ENCODE peak calls at places on chromosome 13, in five cellular contexts. One of them, this sample, is unnamed.

GRCh38 chr13:40402931-40403412 is 263.5 kb downstream of the FOXO1 start:
- DNase-seq in keratinocyte: no peak
- DNase-seq in uterus: peak; percentile 59
- DNase-seq in effector memory CD4-positive, alpha-beta T cell: no peak
- DNase-seq in HL-60: no peak
- DNase-seq in this sample: no peak

GRCh38 chr13:110134801-110135200 is 172.2 kb downstream of the COL4A1 start:
- DNase-seq in keratinocyte: no peak
- DNase-seq in uterus: no peak
- DNase-seq in effector memory CD4-positive, alpha-beta T cell: no peak
- DNase-seq in HL-60: no peak
- DNase-seq in this sample: no peak

GRCh38 chr13:39930060-39930459 is 274.6 kb downstream of the COG6 start:
- DNase-seq in keratinocyte: no peak
- DNase-seq in uterus: no peak
- DNase-seq in effector memory CD4-positive, alpha-beta T cell: no peak
- DNase-seq in HL-60: no peak
- DNase-seq in this sample: no peak

GRCh38 chr13:82654851-82655517 is 1227.3 kb downstream of the SLITRK1 start:
- DNase-seq in keratinocyte: no peak
- DNase-seq in uterus: no peak
- DNase-seq in effector memory CD4-positive, alpha-beta T cell: no peak
- DNase-seq in HL-60: no peak
- DNase-seq in this sample: no peak

GRCh38 chr13:21134475-21134874 is 41.9 kb downstream of the SKA3 start:
- DNase-seq in keratinocyte: no peak
- DNase-seq in uterus: no peak
- DNase-seq in effector memory CD4-positive, alpha-beta T cell: no peak
- DNase-seq in HL-60: no peak
- DNase-seq in this sample: no peak

GRCh38 chr13:39554371-39554770 is 48.6 kb downstream of the LHFPL6 start:
- DNase-seq in keratinocyte: no peak
- DNase-seq in uterus: no peak
- DNase-seq in effector memory CD4-positive, alpha-beta T cell: no peak
- DNase-seq in HL-60: no peak
- DNase-seq in this sample: no peak

GRCh38 chr13:93227906-93228801 is 1.5 kb downstream of the GPC6 start:
- DNase-seq in keratinocyte: no peak
- DNase-seq in uterus: peak; percentile 26
- DNase-seq in effector memory CD4-positive, alpha-beta T cell: no peak
- DNase-seq in HL-60: no peak
- DNase-seq in this sample: peak; percentile 49

GRCh38 chr13:71611292-71611691 is 255.7 kb downstream of the DACH1 start:
- DNase-seq in keratinocyte: no peak
- DNase-seq in uterus: no peak
- DNase-seq in effector memory CD4-positive, alpha-beta T cell: no peak
- DNase-seq in HL-60: no peak
- DNase-seq in this sample: no peak

GRCh38 chr13:43838909-43839308 is 40.6 kb downstream of the CCDC122 start:
- DNase-seq in keratinocyte: no peak
- DNase-seq in uterus: no peak
- DNase-seq in effector memory CD4-positive, alpha-beta T cell: no peak
- DNase-seq in HL-60: no peak
- DNase-seq in this sample: no peak

GRCh38 chr13:20411638-20412342 is 113.9 kb downstream of the CRYL1 start:
- DNase-seq in keratinocyte: no peak
- DNase-seq in uterus: no peak
- DNase-seq in effector memory CD4-positive, alpha-beta T cell: no peak
- DNase-seq in HL-60: peak; percentile 13
- DNase-seq in this sample: no peak

GRCh38 chr13:27001705-27002104 is 169.9 kb downstream of the USP12 start:
- DNase-seq in keratinocyte: no peak
- DNase-seq in uterus: no peak
- DNase-seq in effector memory CD4-positive, alpha-beta T cell: no peak
- DNase-seq in HL-60: no peak
- DNase-seq in this sample: no peak

GRCh38 chr13:81018936-81019335 is 678.0 kb upstream of the SPRY2 start:
- DNase-seq in keratinocyte: no peak
- DNase-seq in uterus: no peak
- DNase-seq in effector memory CD4-positive, alpha-beta T cell: no peak
- DNase-seq in HL-60: no peak
- DNase-seq in this sample: no peak

GRCh38 chr13:32427852-32428580 is at the start of gene N4BP2L1:
- DNase-seq in keratinocyte: no peak
- DNase-seq in uterus: peak; percentile 81
- DNase-seq in effector memory CD4-positive, alpha-beta T cell: peak; percentile 84
- DNase-seq in HL-60: peak; percentile 43
- DNase-seq in this sample: peak; percentile 59

GRCh38 chr13:92967923-92968322 is 258.7 kb upstream of the GPC6 start:
- DNase-seq in keratinocyte: no peak
- DNase-seq in uterus: no peak
- DNase-seq in effector memory CD4-positive, alpha-beta T cell: no peak
- DNase-seq in HL-60: no peak
- DNase-seq in this sample: no peak

GRCh38 chr13:86051134-86052103 is 252.2 kb upstream of the SLITRK6 start:
- DNase-seq in keratinocyte: no peak
- DNase-seq in uterus: no peak
- DNase-seq in effector memory CD4-positive, alpha-beta T cell: no peak
- DNase-seq in HL-60: no peak
- DNase-seq in this sample: no peak

GRCh38 chr13:114146629-114147028 is 14.2 kb upstream of the RASA3 start:
- DNase-seq in keratinocyte: no peak
- DNase-seq in uterus: no peak
- DNase-seq in effector memory CD4-positive, alpha-beta T cell: no peak
- DNase-seq in HL-60: no peak
- DNase-seq in this sample: no peak

GRCh38 chr13:110566201-110566600 is 4.7 kb upstream of the RAB20 start:
- DNase-seq in keratinocyte: no peak
- DNase-seq in uterus: no peak
- DNase-seq in effector memory CD4-positive, alpha-beta T cell: no peak
- DNase-seq in HL-60: no peak
- DNase-seq in this sample: no peak

GRCh38 chr13:107258599-107259187 is 690.8 kb upstream of the ARGLU1 start:
- DNase-seq in keratinocyte: no peak
- DNase-seq in uterus: no peak
- DNase-seq in effector memory CD4-positive, alpha-beta T cell: no peak
- DNase-seq in HL-60: no peak
- DNase-seq in this sample: no peak

GRCh38 chr13:105202384-105202783 is 1333.1 kb downstream of the EFNB2 start:
- DNase-seq in keratinocyte: no peak
- DNase-seq in uterus: no peak
- DNase-seq in effector memory CD4-positive, alpha-beta T cell: no peak
- DNase-seq in HL-60: no peak
- DNase-seq in this sample: no peak

GRCh38 chr13:113537909-113538688 is 46.5 kb upstream of the TFDP1 start:
- DNase-seq in keratinocyte: no peak
- DNase-seq in uterus: no peak
- DNase-seq in effector memory CD4-positive, alpha-beta T cell: no peak
- DNase-seq in HL-60: no peak
- DNase-seq in this sample: no peak

GRCh38 chr13:43785681-43786471 is 896 bp downstream of the ENOX1 start:
- DNase-seq in keratinocyte: no peak
- DNase-seq in uterus: peak; percentile 86
- DNase-seq in effector memory CD4-positive, alpha-beta T cell: no peak
- DNase-seq in HL-60: peak; percentile 3
- DNase-seq in this sample: peak; percentile 85

GRCh38 chr13:94630858-94631257 is 29.2 kb downstream of the GPR180 start:
- DNase-seq in keratinocyte: no peak
- DNase-seq in uterus: no peak
- DNase-seq in effector memory CD4-positive, alpha-beta T cell: no peak
- DNase-seq in HL-60: no peak
- DNase-seq in this sample: no peak

GRCh38 chr13:106471957-106472543 is 63.4 kb downstream of the EFNB2 start:
- DNase-seq in keratinocyte: peak; percentile 94
- DNase-seq in uterus: peak; percentile 40
- DNase-seq in effector memory CD4-positive, alpha-beta T cell: no peak
- DNase-seq in HL-60: no peak
- DNase-seq in this sample: no peak

GRCh38 chr13:30864352-30865130 is 41.5 kb upstream of the MEDAG start:
- DNase-seq in keratinocyte: no peak
- DNase-seq in uterus: peak; percentile 44
- DNase-seq in effector memory CD4-positive, alpha-beta T cell: no peak
- DNase-seq in HL-60: no peak
- DNase-seq in this sample: no peak

GRCh38 chr13:46961719-46962118 is 64.9 kb upstream of the HTR2A start:
- DNase-seq in keratinocyte: no peak
- DNase-seq in uterus: no peak
- DNase-seq in effector memory CD4-positive, alpha-beta T cell: no peak
- DNase-seq in HL-60: peak; percentile 72
- DNase-seq in this sample: no peak

GRCh38 chr13:52782486-52783448 is 43.1 kb upstream of the CNMD start:
- DNase-seq in keratinocyte: no peak
- DNase-seq in uterus: no peak
- DNase-seq in effector memory CD4-positive, alpha-beta T cell: no peak
- DNase-seq in HL-60: no peak
- DNase-seq in this sample: no peak

GRCh38 chr13:76637651-76638111 is 248.5 kb downstream of the KCTD12 start:
- DNase-seq in keratinocyte: no peak
- DNase-seq in uterus: no peak
- DNase-seq in effector memory CD4-positive, alpha-beta T cell: no peak
- DNase-seq in HL-60: no peak
- DNase-seq in this sample: no peak

DNA sequence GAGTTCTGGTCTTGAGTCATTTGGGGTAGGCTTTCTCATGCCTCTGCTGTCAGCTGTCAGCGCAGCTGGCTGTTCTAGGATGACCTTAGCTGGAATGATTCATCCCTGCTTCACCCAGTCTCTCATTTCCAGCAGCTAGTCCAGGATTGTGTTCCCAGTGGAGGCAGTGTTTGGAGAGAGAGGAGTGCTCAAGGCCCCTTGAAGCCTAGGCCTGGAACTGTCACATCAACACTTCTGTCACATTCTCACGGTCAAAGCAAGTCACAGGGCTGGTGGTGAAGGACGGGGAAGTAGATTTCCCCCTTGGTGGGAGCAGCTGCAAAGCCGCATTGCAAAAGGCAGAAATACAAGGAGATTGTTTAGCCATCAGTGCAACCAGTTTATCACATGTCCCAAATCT is 15.2 kb downstream of the TPT1 start:
- DNase-seq in keratinocyte: no peak
- DNase-seq in uterus: peak; percentile 28
- DNase-seq in effector memory CD4-positive, alpha-beta T cell: no peak
- DNase-seq in HL-60: no peak
- DNase-seq in this sample: no peak
- H3K27ac ChIP-seq in keratinocyte: peak overlapping the region; percentile 23
- H3K27ac ChIP-seq in uterus: no peak overlapping the region
- H3K27ac ChIP-seq in effector memory CD4-positive, alpha-beta T cell: no peak overlapping the region
- H3K27ac ChIP-seq in HL-60: peak overlapping the region; percentile 7
- H3K27ac ChIP-seq in this sample: no peak overlapping the region

DNA sequence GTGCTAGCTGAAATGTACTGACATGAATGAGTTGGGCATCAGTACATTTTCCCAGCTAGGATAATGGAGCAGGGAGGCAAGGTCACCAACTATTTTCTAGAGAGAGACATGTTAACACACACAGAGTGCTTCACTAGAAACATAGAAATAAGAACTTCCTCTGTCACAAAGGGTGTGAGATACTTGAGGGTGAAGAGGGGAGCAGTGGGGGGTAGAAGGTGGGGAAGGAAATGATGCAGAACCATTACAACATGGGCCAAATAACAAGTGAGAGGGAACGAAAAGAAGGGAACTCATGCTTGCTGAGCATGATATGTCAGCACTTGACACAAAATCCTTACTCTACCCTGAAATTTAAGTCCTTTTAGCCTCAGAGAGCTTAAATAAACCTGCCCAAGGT is 87.8 kb upstream of the RFC3 start:
- DNase-seq in keratinocyte: no peak
- DNase-seq in uterus: no peak
- DNase-seq in effector memory CD4-positive, alpha-beta T cell: no peak
- DNase-seq in HL-60: no peak
- DNase-seq in this sample: no peak
- H3K27ac ChIP-seq in keratinocyte: no peak overlapping the region
- H3K27ac ChIP-seq in uterus: no peak overlapping the region
- H3K27ac ChIP-seq in effector memory CD4-positive, alpha-beta T cell: no peak overlapping the region
- H3K27ac ChIP-seq in HL-60: peak overlapping the region; percentile 76
- H3K27ac ChIP-seq in this sample: no peak overlapping the region

GRCh38 chr13:51541037-51541436 is 43.2 kb upstream of the WDFY2 start:
- DNase-seq in keratinocyte: no peak
- DNase-seq in uterus: no peak
- DNase-seq in effector memory CD4-positive, alpha-beta T cell: no peak
- DNase-seq in HL-60: no peak
- DNase-seq in this sample: no peak
- H3K27ac ChIP-seq in keratinocyte: no peak overlapping the region
- H3K27ac ChIP-seq in uterus: peak overlapping the region; percentile 80
- H3K27ac ChIP-seq in effector memory CD4-positive, alpha-beta T cell: no peak overlapping the region
- H3K27ac ChIP-seq in HL-60: no peak overlapping the region
- H3K27ac ChIP-seq in this sample: no peak overlapping the region

DNA sequence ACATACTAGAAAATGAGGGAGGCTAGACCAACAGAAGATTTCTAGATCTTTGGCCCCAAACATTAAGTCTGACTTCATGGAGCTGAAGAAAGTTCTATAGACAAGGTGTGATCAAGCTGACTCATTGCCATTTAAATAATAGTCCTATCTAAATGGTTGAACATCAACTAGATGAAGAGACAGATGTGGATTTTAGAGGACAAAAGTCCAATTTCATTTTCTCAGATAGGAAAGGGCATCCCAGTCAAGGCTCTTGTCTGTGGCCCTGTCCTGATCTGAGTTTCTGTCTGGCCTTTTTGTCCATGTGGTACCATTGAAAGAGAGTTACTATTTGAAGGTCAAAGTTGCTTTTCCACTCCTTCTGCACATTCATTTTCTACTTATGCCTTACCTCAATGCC is 74.6 kb downstream of the MBNL2 start:
- DNase-seq in keratinocyte: no peak
- DNase-seq in uterus: no peak
- DNase-seq in effector memory CD4-positive, alpha-beta T cell: no peak
- DNase-seq in HL-60: no peak
- DNase-seq in this sample: no peak
- H3K27ac ChIP-seq in keratinocyte: peak overlapping the region; percentile 99
- H3K27ac ChIP-seq in uterus: no peak overlapping the region
- H3K27ac ChIP-seq in effector memory CD4-positive, alpha-beta T cell: no peak overlapping the region
- H3K27ac ChIP-seq in HL-60: no peak overlapping the region
- H3K27ac ChIP-seq in this sample: no peak overlapping the region

GRCh38 chr13:57634829-57635165 is 3.3 kb downstream of the PCDH17 start:
- DNase-seq in keratinocyte: no peak
- DNase-seq in uterus: peak; percentile 17
- DNase-seq in effector memory CD4-positive, alpha-beta T cell: no peak
- DNase-seq in HL-60: no peak
- DNase-seq in this sample: no peak

GRCh38 chr13:57635541-57635940 is 4.0 kb downstream of the PCDH17 start:
- DNase-seq in keratinocyte: no peak
- DNase-seq in uterus: no peak
- DNase-seq in effector memory CD4-positive, alpha-beta T cell: no peak
- DNase-seq in HL-60: no peak
- DNase-seq in this sample: no peak

GRCh38 chr13:57638147-57638890 is 6.8 kb downstream of the PCDH17 start:
- DNase-seq in keratinocyte: no peak
- DNase-seq in uterus: no peak
- DNase-seq in effector memory CD4-positive, alpha-beta T cell: no peak
- DNase-seq in HL-60: no peak
- DNase-seq in this sample: no peak

GRCh38 chr13:57636811-57637210 is 5.3 kb downstream of the PCDH17 start:
- DNase-seq in keratinocyte: no peak
- DNase-seq in uterus: no peak
- DNase-seq in effector memory CD4-positive, alpha-beta T cell: no peak
- DNase-seq in HL-60: no peak
- DNase-seq in this sample: no peak

GRCh38 chr13:57637515-57637914 is 6.0 kb downstream of the PCDH17 start:
- DNase-seq in keratinocyte: no peak
- DNase-seq in uterus: no peak
- DNase-seq in effector memory CD4-positive, alpha-beta T cell: no peak
- DNase-seq in HL-60: no peak
- DNase-seq in this sample: no peak
- H3K27ac ChIP-seq in keratinocyte: no peak overlapping the region
- H3K27ac ChIP-seq in uterus: no peak overlapping the region
- H3K27ac ChIP-seq in effector memory CD4-positive, alpha-beta T cell: no peak overlapping the region
- H3K27ac ChIP-seq in HL-60: no peak overlapping the region
- H3K27ac ChIP-seq in this sample: no peak overlapping the region

GRCh38 chr13:97432917-97433726 is 847 bp upstream of the RAP2A start:
- DNase-seq in keratinocyte: peak; percentile 100
- DNase-seq in uterus: peak; percentile 99
- DNase-seq in effector memory CD4-positive, alpha-beta T cell: peak; percentile 97
- DNase-seq in HL-60: peak; percentile 92
- DNase-seq in this sample: peak; percentile 100
- H3K27ac ChIP-seq in keratinocyte: peak overlapping the region; percentile 100
- H3K27ac ChIP-seq in uterus: peak overlapping the region; percentile 100
- H3K27ac ChIP-seq in effector memory CD4-positive, alpha-beta T cell: peak overlapping the region; percentile 99
- H3K27ac ChIP-seq in HL-60: peak overlapping the region; percentile 86
- H3K27ac ChIP-seq in this sample: peak overlapping the region; percentile 100